ENCODE peak calls at places on chromosomes 2 and 18, in six cellular contexts. W is transverse colon, F is sigmoid colon, N is H1, K is A549, T is GM12878. O is an unnamed sample. For H3K9me3, the result is how much of the 10 kb centered on the place peaks cover.

GRCh38 chr18:12305211-12305610 is 2.8 kb upstream of the TUBB6 start:
- DNase-seq in W (no peak), F (no peak), N (no peak), K (no peak), T (no peak), O (no peak)

GRCh38 chr18:30988440-30988839 is 54.1 kb downstream of the DSC3 start:
- DNase-seq in W (no peak), F (no peak), N (no peak), K (no peak), T (no peak), O (no peak)

GRCh38 chr2:99085400-99085799 is 56.1 kb upstream of the C2orf15 start:
- DNase-seq in W (no peak), F (no peak), N (no peak), K (peak), T (no peak), O (no peak)

GRCh38 chr2:182132605-182133004 is 147.0 kb downstream of the PPP1R1C start:
- DNase-seq in W (no peak), F (no peak), N (no peak), K (no peak), T (no peak), O (no peak)

GRCh38 chr2:106316937-106317336 is 122.8 kb upstream of the UXS1 start:
- DNase-seq in W (no peak), F (no peak), N (no peak), K (no peak), T (no peak), O (no peak)

GRCh38 chr2:479505-480161 is 191.7 kb upstream of the ALKAL2 start:
- DNase-seq in W (no peak), F (no peak), N (no peak), K (no peak), T (no peak), O (no peak)

GRCh38 chr18:31510319-31510718 is 12.3 kb downstream of the DSG2 start:
- DNase-seq in W (no peak), F (no peak), N (no peak), K (no peak), T (no peak), O (no peak)

GRCh38 chr2:82316573-82317371 is 2012.2 kb upstream of the LRRTM1 start:
- DNase-seq in W (no peak), F (no peak), N (no peak), K (no peak), T (no peak), O (no peak)

GRCh38 chr18:36419913-36420531 is 122.5 kb downstream of the FHOD3 start:
- DNase-seq in W (no peak), F (no peak), N (no peak), K (peak), T (no peak), O (no peak)

GRCh38 chr2:231957913-231958763 is 3.4 kb upstream of the DIS3L2 start:
- DNase-seq in W (peak), F (no peak), N (no peak), K (no peak), T (no peak), O (no peak)

GRCh38 chr18:57915848-57916596 is 112.9 kb upstream of the ATP8B1 start:
- DNase-seq in W (peak), F (no peak), N (no peak), K (no peak), T (no peak), O (no peak)

GRCh38 chr2:239735131-239735828 is 289.9 kb downstream of the NDUFA10 start:
- DNase-seq in W (no peak), F (no peak), N (no peak), K (no peak), T (no peak), O (no peak)

GRCh38 chr2:4354164-4354563 is 650.8 kb downstream of the DCDC2C start:
- DNase-seq in W (no peak), F (no peak), N (no peak), K (no peak), T (no peak), O (no peak)

GRCh38 chr2:180823546-180824141 is 156.8 kb upstream of the UBE2E3 start:
- DNase-seq in W (no peak), F (no peak), N (no peak), K (no peak), T (no peak), O (no peak)

GRCh38 chr18:56542488-56542887 is 95.9 kb downstream of the TXNL1 start:
- DNase-seq in W (no peak), F (no peak), N (no peak), K (no peak), T (no peak), O (no peak)

GRCh38 chr2:166700079-166700478 is 188.2 kb upstream of the XIRP2 start:
- DNase-seq in W (no peak), F (no peak), N (no peak), K (no peak), T (no peak), O (no peak)
- TF ChIP-seq EP300 in W (no peak), F (no peak), N (no peak), K (no peak), T (no peak), O (no peak)

GRCh38 chr2:210190345-210190744 is 19.1 kb upstream of the KANSL1L start:
- DNase-seq in W (no peak), F (no peak), N (no peak), K (no peak), T (no peak), O (no peak)

GRCh38 chr2:210198326-210198725 is 26.9 kb downstream of the ACADL start:
- DNase-seq in W (no peak), F (no peak), N (no peak), K (no peak), T (no peak), O (no peak)

GRCh38 chr2:210199854-210200253 is 25.4 kb downstream of the ACADL start:
- DNase-seq in W (no peak), F (no peak), N (no peak), K (no peak), T (no peak), O (no peak)

GRCh38 chr2:210199186-210199765 is 26.0 kb downstream of the ACADL start:
- DNase-seq in W (no peak), F (no peak), N (no peak), K (peak), T (no peak), O (no peak)

DNA sequence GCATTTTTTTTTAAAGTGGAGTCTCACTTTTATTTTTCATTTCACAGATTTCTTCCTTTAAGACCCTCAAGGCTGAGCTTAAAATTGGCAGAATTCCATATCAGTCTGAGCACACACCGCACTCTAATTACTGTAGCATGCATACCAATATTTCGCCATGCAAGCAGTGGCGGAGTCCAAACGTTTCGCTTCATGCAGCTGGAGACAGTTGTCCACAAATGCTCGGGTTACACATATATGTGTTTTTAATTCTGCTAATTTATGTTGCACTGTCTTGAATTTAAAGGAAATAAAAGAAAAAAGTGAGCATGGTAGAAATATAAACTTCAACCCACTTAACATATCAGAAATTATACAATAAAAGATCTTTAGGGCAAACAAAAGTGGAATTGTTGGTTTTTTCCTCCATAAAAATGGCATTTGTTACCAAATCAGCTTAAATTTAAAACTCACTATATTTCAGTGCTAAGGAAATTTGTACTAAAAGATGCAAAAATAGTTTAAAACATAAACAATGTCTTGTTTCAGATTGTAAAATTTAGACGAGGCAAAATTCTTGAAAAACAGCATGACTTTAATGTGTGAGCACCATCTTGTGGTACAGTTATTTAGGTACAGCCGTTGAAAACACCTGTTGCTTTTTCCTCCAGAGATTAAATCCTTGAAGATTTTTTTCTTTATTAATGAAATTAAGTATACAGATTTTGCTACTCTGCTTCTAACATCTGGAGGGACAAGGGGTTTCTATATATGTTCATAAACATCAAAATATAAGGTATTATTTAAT is 24.1 kb upstream of the KANSL1L start:
- DNase-seq in W (no peak), F (peak), N (no peak), K (peak), T (no peak), O (no peak)
- H3K4me3 ChIP-seq in W (no peak), F (peak), N (no peak), K (peak), T (no peak), O (peak)

GRCh38 chr18:65788373-65788772 is 37.6 kb downstream of the CDH7 start:
- DNase-seq in W (no peak), F (no peak), N (no peak), K (peak), T (no peak), O (no peak)

GRCh38 chr18:65786400-65786948 is 35.7 kb downstream of the CDH7 start:
- DNase-seq in W (no peak), F (no peak), N (no peak), K (no peak), T (no peak), O (no peak)

GRCh38 chr18:65791753-65792152 is 40.9 kb downstream of the CDH7 start:
- DNase-seq in W (no peak), F (no peak), N (no peak), K (no peak), T (no peak), O (no peak)
- H3K9me3 ChIP-seq in W (under half), F (under half), N (under half), K (under half), T (under half), O (under half)

GRCh38 chr2:39123436-39123999 is 2.7 kb upstream of the SOS1 start:
- DNase-seq in W (no peak), F (no peak), N (no peak), K (no peak), T (no peak), O (no peak)

GRCh38 chr2:39124770-39125075 is 3.9 kb upstream of the SOS1 start:
- DNase-seq in W (no peak), F (no peak), N (no peak), K (no peak), T (no peak), O (no peak)

GRCh38 chr2:39120771-39121522 is at the start of gene SOS1:
- DNase-seq in W (peak), F (peak), N (peak), K (peak), T (peak), O (peak)

GRCh38 chr2:39121523-39122063 is 742 bp upstream of the SOS1 start:
- DNase-seq in W (no peak), F (no peak), N (no peak), K (no peak), T (no peak), O (no peak)

DNA sequence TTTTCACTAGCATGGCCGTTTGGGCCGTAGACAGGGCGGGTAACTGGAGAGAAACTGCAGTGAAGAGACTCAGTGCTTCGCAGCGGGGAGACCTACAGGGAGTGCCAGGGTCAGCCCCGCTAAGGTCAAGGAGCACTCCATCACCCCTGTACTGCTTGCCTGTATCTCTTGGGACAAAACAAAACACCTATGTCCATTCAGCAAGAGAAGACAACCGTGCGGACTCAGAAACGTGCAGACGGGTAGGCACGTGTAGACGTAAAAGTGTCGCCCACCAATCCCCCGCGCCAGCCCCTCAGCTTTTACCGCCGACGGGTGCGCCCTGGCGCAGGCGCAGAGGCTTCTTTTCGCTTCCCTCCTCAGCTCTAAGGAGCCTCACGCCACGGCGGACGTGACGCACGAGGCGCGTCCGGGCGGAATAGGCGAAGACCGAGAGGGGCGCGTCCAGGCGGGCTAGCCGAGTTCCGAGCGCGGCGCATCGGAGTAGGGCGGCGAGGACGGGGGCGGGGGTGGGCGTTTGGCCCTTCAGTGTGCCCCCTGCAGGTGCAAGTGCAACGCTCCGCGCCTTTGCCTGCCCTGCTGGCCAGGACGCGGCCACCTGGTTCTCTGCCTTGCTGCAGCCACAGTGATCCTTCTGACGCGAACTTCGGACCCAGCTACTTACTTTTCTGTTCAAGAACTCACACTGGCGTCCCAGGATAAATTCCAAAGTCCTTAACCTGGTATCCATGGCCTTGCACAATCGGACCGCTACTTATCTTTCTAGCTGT is 3.3 kb upstream of the SOS1 start:
- DNase-seq in W (peak), F (peak), N (peak), K (peak), T (peak), O (peak)
- TF ChIP-seq EP300 in W (no peak), F (peak), N (peak), K (no peak), T (peak), O (peak)

GRCh38 chr2:174632847-174633620 is 35.4 kb upstream of the WIPF1 start:
- DNase-seq in W (no peak), F (no peak), N (no peak), K (no peak), T (no peak), O (no peak)
- H3K4me3 ChIP-seq in W (peak), F (peak), N (no peak), K (no peak), T (peak), O (peak)

GRCh38 chr2:63697160-63697559 is 108.4 kb downstream of the MDH1 start:
- DNase-seq in W (no peak), F (no peak), N (no peak), K (no peak), T (no peak), O (no peak)

GRCh38 chr2:63700276-63700675 is 111.5 kb downstream of the MDH1 start:
- DNase-seq in W (no peak), F (no peak), N (no peak), K (no peak), T (no peak), O (no peak)

GRCh38 chr2:63698825-63699548 is 110.2 kb downstream of the MDH1 start:
- DNase-seq in W (peak), F (peak), N (peak), K (peak), T (no peak), O (peak)

GRCh38 chr2:63699549-63699839 is 110.7 kb downstream of the MDH1 start:
- DNase-seq in W (no peak), F (no peak), N (no peak), K (no peak), T (no peak), O (no peak)

GRCh38 chr2:63701406-63701805 is 112.6 kb downstream of the MDH1 start:
- DNase-seq in W (no peak), F (no peak), N (no peak), K (no peak), T (no peak), O (no peak)
- H3K9me3 ChIP-seq in W (under half), F (under half), N (under half), K (under half), T (under half), O (under half)

DNA sequence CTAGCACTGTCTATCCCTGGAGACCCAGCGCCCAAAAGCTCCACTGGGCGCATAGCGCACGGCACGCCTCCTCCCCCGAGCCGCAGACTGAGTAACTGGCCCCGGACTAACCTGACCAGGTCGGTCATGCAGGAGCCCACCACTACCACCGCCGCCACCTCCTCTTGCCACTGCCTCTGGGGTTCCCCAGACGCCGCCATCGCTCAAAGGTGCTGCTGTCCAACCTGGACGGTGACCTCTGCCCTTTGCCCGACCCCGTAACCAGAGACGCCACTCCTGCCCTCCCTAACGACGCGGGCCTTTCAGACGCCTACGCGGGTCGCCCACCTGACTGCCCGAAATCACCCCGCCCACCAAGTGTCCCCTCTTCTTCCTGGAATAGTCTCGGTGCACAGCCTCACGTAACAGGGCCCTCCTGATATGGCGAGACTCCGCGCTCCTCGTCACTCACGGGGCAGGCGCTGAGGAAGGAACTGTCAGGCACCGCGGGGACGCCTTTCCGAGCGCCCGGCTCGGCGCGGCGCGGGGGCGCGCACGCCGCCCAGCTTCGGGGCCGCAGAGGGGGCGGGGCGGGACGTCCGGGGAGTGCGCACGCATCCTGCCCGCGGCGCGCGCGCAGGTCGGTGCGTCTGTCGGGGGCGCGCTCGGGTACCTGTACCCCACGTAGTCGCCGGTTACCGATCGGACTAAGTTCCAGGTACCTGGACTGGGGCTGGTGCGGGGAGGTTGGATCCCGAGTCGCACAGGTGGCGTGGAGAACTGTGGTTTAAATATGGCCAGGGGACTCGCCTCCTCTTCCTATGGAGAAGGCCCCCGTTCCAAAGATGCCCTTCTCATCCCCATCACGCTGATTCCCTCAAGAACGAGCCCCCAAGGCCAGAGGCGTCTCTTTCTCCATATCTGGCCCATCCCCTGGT is at the start of the genes BABAM2 and RBKS:
- DNase-seq in W (peak), F (peak), N (peak), K (peak), T (peak), O (peak)
- TF ChIP-seq EP300 in W (peak), F (peak), N (no peak), K (no peak), T (no peak), O (peak)

GRCh38 chr2:204177251-204177976 is 240.9 kb downstream of the ICOS start:
- DNase-seq in W (no peak), F (no peak), N (no peak), K (no peak), T (no peak), O (no peak)
- H3K4me3 ChIP-seq in W (no peak), F (no peak), N (no peak), K (no peak), T (no peak), O (no peak)

GRCh38 chr2:67067656-67068055 is 329.5 kb upstream of the ETAA1 start:
- DNase-seq in W (no peak), F (no peak), N (no peak), K (no peak), T (no peak), O (no peak)
- H3K9me3 ChIP-seq in W (under half), F (under half), N (under half), K (under half), T (under half), O (under half)